ENCODE peak calls at places on chromosome 6, in six cellular contexts. B is activated CD4-positive, alpha-beta T cell treated with anti-CD3 and anti-CD28 coated beads, Interleukin-2, amount 50 U/mL, for 1 hour; Q is NCI-H2081; S is NCI-H526; W is mucosa of gallbladder; M is iPS DF 6.9. Z is an unnamed sample.

GRCh38 chr6:35014786-35015185 is 125.7 kb downstream of the ANKS1A start:
- DNase-seq in S (no peak), W (no peak), B (no peak), Q (no peak), M (no peak), Z (no peak)

GRCh38 chr6:4655196-4656025 is 120.8 kb upstream of the CDYL start:
- DNase-seq in B (no peak), Q (no peak), M (no peak), W (no peak), S (no peak), Z (no peak)

GRCh38 chr6:30763618-30764489 is 19.5 kb upstream of the IER3 start:
- DNase-seq in S (no peak), M (no peak), W (no peak), B (no peak), Q (peak; percentile 77), Z (no peak)

GRCh38 chr6:875012-875411 is 182.1 kb upstream of the EXOC2 start:
- DNase-seq in Q (no peak), B (no peak), M (no peak), W (no peak), S (no peak), Z (no peak)

GRCh38 chr6:135114355-135115145 is 59.9 kb upstream of the HBS1L start:
- DNase-seq in B (no peak), S (no peak), W (no peak), Q (no peak), M (no peak), Z (no peak)

GRCh38 chr6:56638760-56639159 is 3.9 kb downstream of the DST start:
- DNase-seq in Q (no peak), W (no peak), S (no peak), B (no peak), M (no peak), Z (no peak)

GRCh38 chr6:25660512-25660911 is 8.5 kb downstream of the SCGN start:
- DNase-seq in W (no peak), Q (peak; percentile 34), B (no peak), S (no peak), M (no peak), Z (no peak)

GRCh38 chr6:132456700-132457143 is 55.4 kb upstream of the MOXD1 start:
- DNase-seq in Q (no peak), B (no peak), M (no peak), S (no peak), W (no peak), Z (no peak)

GRCh38 chr6:105204331-105204730 is 24.5 kb upstream of the POPDC3 start:
- DNase-seq in Q (no peak), W (no peak), B (no peak), S (no peak), M (no peak), Z (no peak)